ENCODE peak calls at places on chromosomes 4 and X, in five cellular contexts. One of them, this sample, is unnamed.
A peak's percentile ranks its signal among the peaks of the same experiment; 100 is the strongest.

GRCh38 chr4:113383111-113383785 is 333.8 kb downstream of the ANK2 start:
- DNase-seq in fibroblast of lung: peak; percentile 86
- DNase-seq in kidney epithelial cell: no peak
- DNase-seq in cardiac muscle cell: no peak
- DNase-seq in left ventricle myocardium inferior: no peak
- DNase-seq in this sample: peak; percentile 41

GRCh38 chr4:141314627-141315026 is 93.9 kb downstream of the ZNF330 start:
- DNase-seq in cardiac muscle cell: no peak
- DNase-seq in left ventricle myocardium inferior: no peak
- DNase-seq in kidney epithelial cell: no peak
- DNase-seq in fibroblast of lung: no peak
- DNase-seq in this sample: no peak

GRCh38 chrX:97683256-97683655 is 799.5 kb downstream of the RPA4 start:
- DNase-seq in kidney epithelial cell: no peak
- DNase-seq in left ventricle myocardium inferior: no peak
- DNase-seq in fibroblast of lung: no peak
- DNase-seq in cardiac muscle cell: no peak
- DNase-seq in this sample: no peak

GRCh38 chr4:76830612-76831474 is 67.1 kb downstream of the SOWAHB start:
- DNase-seq in fibroblast of lung: peak; percentile 87
- DNase-seq in left ventricle myocardium inferior: no peak
- DNase-seq in cardiac muscle cell: peak; percentile 22
- DNase-seq in kidney epithelial cell: peak; percentile 71
- DNase-seq in this sample: peak; percentile 91

GRCh38 chr4:110769578-110769977 is 146.7 kb upstream of the PITX2 start:
- DNase-seq in left ventricle myocardium inferior: no peak
- DNase-seq in fibroblast of lung: no peak
- DNase-seq in kidney epithelial cell: no peak
- DNase-seq in cardiac muscle cell: no peak
- DNase-seq in this sample: no peak

GRCh38 chrX:633043-633654 is 2.6 kb downstream of the SHOX start:
- DNase-seq in cardiac muscle cell: no peak
- DNase-seq in fibroblast of lung: no peak
- DNase-seq in left ventricle myocardium inferior: no peak
- DNase-seq in kidney epithelial cell: no peak
- DNase-seq in this sample: no peak

GRCh38 chr4:142656178-142656577 is 189.9 kb downstream of the INPP4B start:
- DNase-seq in kidney epithelial cell: no peak
- DNase-seq in cardiac muscle cell: peak; percentile 6
- DNase-seq in fibroblast of lung: peak; percentile 30
- DNase-seq in left ventricle myocardium inferior: no peak
- DNase-seq in this sample: peak; percentile 9

GRCh38 chr4:19193274-19193962 is 1058.3 kb upstream of the SLIT2 start:
- DNase-seq in left ventricle myocardium inferior: no peak
- DNase-seq in cardiac muscle cell: no peak
- DNase-seq in kidney epithelial cell: no peak
- DNase-seq in fibroblast of lung: no peak
- DNase-seq in this sample: no peak

GRCh38 chr4:159069922-159070321 is 33.0 kb upstream of the RAPGEF2 start:
- DNase-seq in cardiac muscle cell: no peak
- DNase-seq in fibroblast of lung: peak; percentile 78
- DNase-seq in left ventricle myocardium inferior: no peak
- DNase-seq in kidney epithelial cell: no peak
- DNase-seq in this sample: peak; percentile 67

GRCh38 chr4:100848865-100849264 is 331.0 kb upstream of the EMCN start:
- DNase-seq in left ventricle myocardium inferior: no peak
- DNase-seq in fibroblast of lung: no peak
- DNase-seq in kidney epithelial cell: no peak
- DNase-seq in cardiac muscle cell: peak; percentile 10
- DNase-seq in this sample: no peak
- TF ChIP-seq CTCF in left ventricle myocardium inferior: peak; percentile 27
- TF ChIP-seq CTCF in fibroblast of lung: no peak
- TF ChIP-seq CTCF in kidney epithelial cell: peak; percentile 21
- TF ChIP-seq CTCF in cardiac muscle cell: no peak
- TF ChIP-seq CTCF in this sample: no peak

DNA sequence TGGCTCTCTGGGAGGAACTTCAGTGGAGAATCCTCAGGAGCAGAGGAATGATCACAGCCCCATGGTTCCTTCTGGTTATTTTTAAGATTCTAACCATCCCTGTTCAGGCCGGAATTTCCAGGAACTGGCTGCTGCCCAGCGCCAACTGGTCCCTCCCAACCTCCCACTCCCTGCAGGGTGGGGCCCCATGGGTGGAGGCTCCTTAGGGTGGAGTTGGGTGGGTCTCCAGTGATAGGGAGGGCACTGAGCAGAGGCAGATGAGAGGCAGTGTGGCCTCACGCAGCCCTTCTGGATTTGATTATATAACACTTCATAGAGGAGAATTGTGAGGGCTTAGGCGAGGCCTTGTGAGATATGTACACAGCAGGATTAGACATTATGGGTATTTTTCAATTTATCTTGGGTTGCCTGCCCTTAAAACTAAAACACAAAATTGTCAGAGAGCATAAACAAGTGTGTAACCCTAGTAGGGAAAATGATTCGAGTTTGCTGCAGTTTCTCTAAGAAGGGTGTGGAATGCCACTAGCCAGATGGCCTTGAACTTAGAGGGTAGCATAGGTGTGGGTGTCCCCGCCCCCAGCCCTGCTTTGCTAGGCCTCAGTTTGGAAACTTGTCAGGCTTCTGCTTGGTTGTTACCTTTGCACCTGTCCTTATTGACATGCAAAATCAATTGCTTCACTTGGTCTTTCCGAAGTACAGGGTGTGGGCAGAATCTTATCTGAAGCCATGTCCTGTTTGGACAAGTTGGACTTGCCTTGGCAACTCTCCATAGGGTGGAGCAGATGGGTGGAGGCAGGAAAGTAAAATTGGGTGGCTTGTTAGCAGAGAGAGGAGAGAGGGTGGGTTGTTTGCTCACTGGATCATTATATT is 9.3 kb downstream of the KLF3 start:
- DNase-seq in left ventricle myocardium inferior: peak; percentile 67
- DNase-seq in fibroblast of lung: peak; percentile 49
- DNase-seq in kidney epithelial cell: no peak
- DNase-seq in cardiac muscle cell: peak; percentile 25
- DNase-seq in this sample: peak; percentile 74
- H3K4me3 ChIP-seq in left ventricle myocardium inferior: peak overlapping the region; percentile 74
- H3K4me3 ChIP-seq in fibroblast of lung: no peak overlapping the region
- H3K4me3 ChIP-seq in kidney epithelial cell: no peak overlapping the region
- H3K4me3 ChIP-seq in cardiac muscle cell: no peak overlapping the region
- H3K4me3 ChIP-seq in this sample: no peak overlapping the region

GRCh38 chrX:54042609-54043010 is 1.7 kb downstream of the PHF8 start:
- DNase-seq in kidney epithelial cell: no peak
- DNase-seq in left ventricle myocardium inferior: peak; percentile 25
- DNase-seq in fibroblast of lung: peak; percentile 57
- DNase-seq in cardiac muscle cell: peak; percentile 72
- DNase-seq in this sample: no peak
- TF ChIP-seq CTCF in kidney epithelial cell: peak; percentile 42
- TF ChIP-seq CTCF in left ventricle myocardium inferior: peak; percentile 35
- TF ChIP-seq CTCF in fibroblast of lung: peak; percentile 12
- TF ChIP-seq CTCF in cardiac muscle cell: peak; percentile 28
- TF ChIP-seq CTCF in this sample: no peak

GRCh38 chr4:173509031-173510001 is 20.7 kb downstream of the HAND2 start:
- DNase-seq in kidney epithelial cell: no peak
- DNase-seq in left ventricle myocardium inferior: peak; percentile 64
- DNase-seq in cardiac muscle cell: peak; percentile 44
- DNase-seq in fibroblast of lung: peak; percentile 53
- DNase-seq in this sample: no peak
- H3K4me3 ChIP-seq in kidney epithelial cell: peak overlapping the region; percentile 46
- H3K4me3 ChIP-seq in left ventricle myocardium inferior: peak overlapping the region; percentile 69
- H3K4me3 ChIP-seq in cardiac muscle cell: peak overlapping the region; percentile 27
- H3K4me3 ChIP-seq in fibroblast of lung: peak overlapping the region; percentile 31
- H3K4me3 ChIP-seq in this sample: peak overlapping the region; percentile 38

DNA sequence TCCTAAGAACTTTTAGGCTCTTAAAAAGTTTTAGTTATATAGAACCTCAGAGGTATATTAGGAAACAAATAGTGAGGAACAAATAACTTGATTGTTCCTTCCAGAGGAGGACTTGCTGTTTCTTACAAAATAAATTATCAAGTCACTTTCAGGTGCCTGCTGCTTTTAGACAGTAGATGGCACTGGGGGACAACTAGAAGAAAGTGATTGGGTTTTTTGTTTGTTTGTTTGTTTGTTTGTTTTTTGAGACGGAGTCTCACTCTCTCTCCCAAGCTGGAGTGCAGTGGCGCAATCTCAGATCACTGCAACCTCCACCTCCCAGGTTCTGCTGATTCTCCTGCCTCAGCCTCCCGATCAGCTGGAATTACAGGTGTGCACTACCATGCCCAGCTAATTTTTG is 35.4 kb upstream of the CDKL5 start:
- DNase-seq in fibroblast of lung: no peak
- DNase-seq in left ventricle myocardium inferior: no peak
- DNase-seq in kidney epithelial cell: no peak
- DNase-seq in cardiac muscle cell: no peak
- DNase-seq in this sample: no peak
- TF ChIP-seq CTCF in fibroblast of lung: no peak
- TF ChIP-seq CTCF in left ventricle myocardium inferior: no peak
- TF ChIP-seq CTCF in kidney epithelial cell: no peak
- TF ChIP-seq CTCF in cardiac muscle cell: no peak
- TF ChIP-seq CTCF in this sample: no peak

GRCh38 chr4:681736-682451 is 7.1 kb downstream of the SLC49A3 start:
- DNase-seq in kidney epithelial cell: no peak
- DNase-seq in left ventricle myocardium inferior: no peak
- DNase-seq in cardiac muscle cell: no peak
- DNase-seq in fibroblast of lung: no peak
- DNase-seq in this sample: no peak

GRCh38 chr4:680931-681645 is 6.7 kb downstream of the MYL5 start:
- DNase-seq in left ventricle myocardium inferior: peak; percentile 78
- DNase-seq in cardiac muscle cell: peak; percentile 81
- DNase-seq in fibroblast of lung: peak; percentile 37
- DNase-seq in kidney epithelial cell: no peak
- DNase-seq in this sample: no peak

GRCh38 chr4:680091-680490 is 5.7 kb downstream of the MYL5 start:
- DNase-seq in kidney epithelial cell: no peak
- DNase-seq in left ventricle myocardium inferior: no peak
- DNase-seq in fibroblast of lung: no peak
- DNase-seq in cardiac muscle cell: no peak
- DNase-seq in this sample: no peak

GRCh38 chr4:679571-680083 is 5.3 kb downstream of the MYL5 start:
- DNase-seq in cardiac muscle cell: no peak
- DNase-seq in kidney epithelial cell: no peak
- DNase-seq in fibroblast of lung: no peak
- DNase-seq in left ventricle myocardium inferior: no peak
- DNase-seq in this sample: no peak

DNA sequence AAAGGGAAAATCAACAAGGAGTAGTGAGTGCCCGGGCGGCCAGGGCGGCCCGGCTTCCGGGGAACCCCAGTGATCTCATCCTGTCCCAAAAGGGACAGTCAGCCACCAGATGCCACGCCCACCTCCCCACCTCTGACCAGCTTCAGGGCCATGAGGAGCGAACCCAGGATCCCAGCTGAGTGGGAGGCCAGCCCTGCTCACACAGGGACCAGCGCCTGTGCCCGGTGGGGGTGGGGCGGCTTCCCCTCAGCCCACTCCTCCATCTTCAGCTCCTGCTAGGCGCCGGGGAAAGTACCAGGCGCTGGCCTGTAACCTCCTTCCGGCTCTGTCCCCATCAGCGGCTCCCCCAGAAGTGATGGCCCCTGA is 6.2 kb downstream of the MYL5 start:
- DNase-seq in cardiac muscle cell: no peak
- DNase-seq in left ventricle myocardium inferior: no peak
- DNase-seq in fibroblast of lung: no peak
- DNase-seq in kidney epithelial cell: no peak
- DNase-seq in this sample: no peak
- H3K4me3 ChIP-seq in cardiac muscle cell: peak overlapping the region; percentile 60
- H3K4me3 ChIP-seq in left ventricle myocardium inferior: peak overlapping the region; percentile 71
- H3K4me3 ChIP-seq in fibroblast of lung: no peak overlapping the region
- H3K4me3 ChIP-seq in kidney epithelial cell: peak overlapping the region; percentile 34
- H3K4me3 ChIP-seq in this sample: peak overlapping the region; percentile 41